ENCODE peak calls at places on chromosomes 4 and X, in ten cellular contexts. R is cardiac muscle cell, M is neural progenitor cell, Q is spleen, W is fibroblast of pulmonary artery, G is fibroblast of lung, A is fibroblast of mammary gland, I is bronchial epithelial cell, X is MM.1S, O is right lobe of liver. T is an unnamed sample.

GRCh38 chrX:115957862-115958490 is 212.6 kb upstream of the AGTR2 start:
- DNase-seq in R (no peak), M (peak), Q (no peak), W (no peak), G (no peak), A (no peak), I (no peak), X (peak), O (no peak), T (no peak)

GRCh38 chrX:95764972-95765451 is 919.6 kb upstream of the DIAPH2 start:
- DNase-seq in R (peak), M (peak), Q (no peak), W (peak), G (peak), A (peak), I (peak), X (peak), O (no peak), T (no peak)

GRCh38 chrX:20001615-20002014 is 10.8 kb upstream of the BCLAF3 start:
- DNase-seq in R (no peak), M (peak), Q (no peak), W (no peak), G (no peak), A (no peak), I (no peak), X (no peak), O (no peak), T (no peak)

GRCh38 chr4:79576480-79576803 is 168.4 kb upstream of the GK2 start:
- DNase-seq in R (peak), M (peak), Q (no peak), W (peak), G (peak), A (peak), I (peak), X (peak), O (no peak), T (no peak)

GRCh38 chr4:37666625-37667071 is 19.5 kb downstream of the RELL1 start:
- DNase-seq in R (peak), M (no peak), Q (no peak), W (peak), G (peak), A (peak), I (peak), X (no peak), O (no peak), T (peak)

GRCh38 chrX:15617111-15617510 is 16.4 kb upstream of the ACE2 start:
- DNase-seq in R (no peak), M (no peak), Q (no peak), W (no peak), G (no peak), A (peak), I (no peak), X (no peak), O (no peak), T (no peak)

GRCh38 chr4:15131551-15131950 is 129.3 kb downstream of the CPEB2 start:
- DNase-seq in R (no peak), M (no peak), Q (no peak), W (no peak), G (no peak), A (no peak), I (peak), X (no peak), O (no peak), T (no peak)

GRCh38 chrX:38891641-38892413 is 90.6 kb downstream of the MID1IP1 start:
- DNase-seq in R (no peak), M (no peak), Q (no peak), W (peak), G (peak), A (peak), I (peak), X (no peak), O (no peak), T (peak)

GRCh38 chr4:3074846-3075651 is 568 bp downstream of the HTT start:
- DNase-seq in R (peak), M (peak), Q (no peak), W (peak), G (peak), A (peak), I (peak), X (peak), O (peak), T (no peak)

GRCh38 chrX:135384161-135384836 is 37.4 kb upstream of the SMIM10L2A start:
- DNase-seq in R (no peak), M (no peak), Q (no peak), W (no peak), G (no peak), A (no peak), I (no peak), X (no peak), O (no peak), T (no peak)

GRCh38 chr4:138300616-138301015 is 58.5 kb upstream of the SLC7A11 start:
- DNase-seq in R (no peak), M (no peak), Q (no peak), W (no peak), G (no peak), A (peak), I (no peak), X (no peak), O (no peak), T (no peak)

GRCh38 chrX:153830632-153831434 is 489 bp upstream of the PDZD4 start:
- DNase-seq in R (no peak), M (peak), Q (no peak), W (no peak), G (no peak), A (no peak), I (no peak), X (no peak), O (no peak), T (no peak)
- H3K4me3 ChIP-seq in R (no peak), M (peak), Q (peak), W (no peak), G (no peak), A (no peak), I (no peak), X (no peak), O (no peak), T (no peak)

GRCh38 chr4:187606581-187606980 is 389.0 kb upstream of the ZFP42 start:
- DNase-seq in R (peak), M (peak), Q (no peak), W (peak), G (peak), A (peak), I (peak), X (peak), O (no peak), T (no peak)
- TF ChIP-seq CTCF in R (peak), M (peak), Q (peak), W (peak), G (peak), A (peak), I (peak), X (peak), O (peak), T (peak)

GRCh38 chr4:94454405-94454804 is 2.7 kb downstream of the PDLIM5 start:
- DNase-seq in R (peak), M (no peak), Q (no peak), W (no peak), G (peak), A (peak), I (peak), X (no peak), O (no peak), T (no peak)

GRCh38 chr4:94458682-94459081 is 6.9 kb downstream of the PDLIM5 start:
- DNase-seq in R (no peak), M (no peak), Q (no peak), W (no peak), G (no peak), A (no peak), I (no peak), X (no peak), O (no peak), T (no peak)

GRCh38 chr4:94459462-94460161 is 7.9 kb downstream of the PDLIM5 start:
- DNase-seq in R (no peak), M (peak), Q (no peak), W (no peak), G (no peak), A (no peak), I (no peak), X (peak), O (no peak), T (no peak)

GRCh38 chr4:94455081-94455480 is 3.3 kb downstream of the PDLIM5 start:
- DNase-seq in R (peak), M (no peak), Q (no peak), W (peak), G (peak), A (peak), I (peak), X (no peak), O (peak), T (peak)

DNA sequence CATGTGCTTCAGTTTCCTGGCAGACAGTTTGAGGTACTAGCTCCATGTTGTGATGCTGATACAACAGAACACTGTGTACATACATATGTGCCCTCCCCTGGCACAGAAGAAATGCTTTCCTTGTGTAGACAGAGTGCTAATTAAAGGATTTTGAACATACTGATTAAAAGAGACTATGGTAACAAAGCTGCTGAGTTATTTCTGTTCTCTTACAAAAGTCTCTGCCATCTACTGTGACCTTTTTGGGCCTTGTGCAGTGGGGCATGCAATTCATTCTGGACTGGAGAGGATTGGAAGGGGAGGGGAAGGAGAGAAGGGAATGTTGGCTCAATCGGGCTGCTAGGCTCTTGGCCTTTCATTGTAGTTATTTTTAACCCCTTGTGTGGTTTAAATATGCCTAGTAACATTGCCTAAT is 6.0 kb downstream of the PDLIM5 start:
- DNase-seq in R (peak), M (peak), Q (no peak), W (peak), G (peak), A (no peak), I (no peak), X (no peak), O (no peak), T (no peak)
- H3K4me3 ChIP-seq in R (peak), M (peak), Q (no peak), W (peak), G (no peak), A (no peak), I (no peak), X (no peak), O (no peak), T (no peak)

GRCh38 chr4:153153339-153153851 is 50.8 kb upstream of the TRIM2 start:
- DNase-seq in R (peak), M (peak), Q (peak), W (no peak), G (peak), A (no peak), I (no peak), X (peak), O (no peak), T (no peak)
- TF ChIP-seq CTCF in R (no peak), M (no peak), Q (no peak), W (no peak), G (no peak), A (no peak), I (no peak), X (no peak), O (no peak), T (no peak)

GRCh38 chr4:186366326-186366725 is 100.3 kb downstream of the F11 start:
- DNase-seq in R (no peak), M (no peak), Q (no peak), W (no peak), G (no peak), A (no peak), I (no peak), X (no peak), O (no peak), T (no peak)
- H3K4me3 ChIP-seq in R (no peak), M (no peak), Q (no peak), W (no peak), G (no peak), A (no peak), I (no peak), X (no peak), O (no peak), T (no peak)